ENCODE peak calls at places on chromosomes 1 and 21, in seven cellular contexts. Z is OCI-LY7, Y is HCT116, X is neural progenitor cell, K is PC-3, W is SK-N-SH, B is GM23338. V is an unnamed sample.

GRCh38 chr1:153678519-153679336 is at the start of gene NPR1:
- DNase-seq in Z (no peak), Y (no peak), X (peak), K (no peak), W (peak), B (peak), V (peak)

GRCh38 chr1:29332204-29332603 is 95.9 kb downstream of the PTPRU start:
- DNase-seq in Z (peak), Y (peak), X (peak), K (peak), W (no peak), B (peak), V (peak)

GRCh38 chr1:102089791-102090190 is 93.1 kb upstream of the OLFM3 start:
- DNase-seq in Z (no peak), Y (no peak), X (no peak), K (no peak), W (no peak), B (no peak), V (no peak)

GRCh38 chr1:67371681-67372080 is 58.5 kb downstream of the SERBP1 start:
- DNase-seq in Z (no peak), Y (no peak), X (no peak), K (no peak), W (no peak), B (no peak), V (peak)

GRCh38 chr1:3372317-3372716 is 82.1 kb upstream of the ARHGEF16 start:
- DNase-seq in Z (no peak), Y (no peak), X (no peak), K (no peak), W (no peak), B (no peak), V (no peak)

GRCh38 chr1:16015960-16016901 is 1.6 kb downstream of the HSPB7 start:
- DNase-seq in Z (no peak), Y (no peak), X (no peak), K (no peak), W (no peak), B (peak), V (no peak)

GRCh38 chr1:201807958-201808632 is 20.9 kb upstream of the IPO9 start:
- DNase-seq in Z (no peak), Y (no peak), X (no peak), K (no peak), W (no peak), B (no peak), V (no peak)

GRCh38 chr1:222099746-222100145 is 357.9 kb upstream of the DUSP10 start:
- DNase-seq in Z (no peak), Y (no peak), X (no peak), K (no peak), W (no peak), B (no peak), V (no peak)

GRCh38 chr1:111745670-111746613 is 6.7 kb upstream of the INKA2 start:
- DNase-seq in Z (no peak), Y (no peak), X (no peak), K (no peak), W (no peak), B (no peak), V (no peak)

GRCh38 chr1:17575786-17576584 is 36.5 kb downstream of the ARHGEF10L start:
- DNase-seq in Z (no peak), Y (no peak), X (no peak), K (no peak), W (no peak), B (no peak), V (peak)

GRCh38 chr1:17577907-17578297 is 38.4 kb downstream of the ARHGEF10L start:
- DNase-seq in Z (no peak), Y (no peak), X (no peak), K (no peak), W (no peak), B (no peak), V (no peak)

GRCh38 chr1:17573518-17574041 is 34.1 kb downstream of the ARHGEF10L start:
- DNase-seq in Z (no peak), Y (no peak), X (peak), K (no peak), W (no peak), B (no peak), V (no peak)

GRCh38 chr1:17572264-17572985 is 32.9 kb downstream of the ARHGEF10L start:
- DNase-seq in Z (peak), Y (no peak), X (peak), K (no peak), W (no peak), B (peak), V (no peak)

DNA sequence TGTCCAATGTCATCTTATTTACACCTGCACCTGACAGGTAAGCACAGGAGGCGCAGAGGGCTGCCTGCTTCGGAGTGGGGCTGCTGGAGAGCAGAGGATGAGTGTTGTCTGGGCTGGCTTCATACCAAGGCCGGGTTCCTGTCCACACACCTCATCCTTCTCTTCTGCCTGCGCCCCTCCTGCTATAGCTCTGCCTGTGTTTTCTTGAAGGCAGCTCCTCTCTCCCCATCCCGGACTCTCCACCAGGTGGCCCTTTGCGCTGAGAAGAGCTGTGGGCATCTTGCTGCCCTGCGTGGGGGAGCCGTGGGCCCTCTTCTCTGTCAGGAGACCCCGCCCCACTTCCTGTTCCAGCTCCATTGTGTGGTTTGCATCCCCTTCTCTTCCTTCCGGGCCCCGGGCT is 35.0 kb downstream of the ARHGEF10L start:
- DNase-seq in Z (no peak), Y (no peak), X (peak), K (no peak), W (peak), B (peak), V (peak)
- TF ChIP-seq CTCF in Z (peak), Y (peak), X (peak), K (peak), W (no peak), B (peak), V (peak)

DNA sequence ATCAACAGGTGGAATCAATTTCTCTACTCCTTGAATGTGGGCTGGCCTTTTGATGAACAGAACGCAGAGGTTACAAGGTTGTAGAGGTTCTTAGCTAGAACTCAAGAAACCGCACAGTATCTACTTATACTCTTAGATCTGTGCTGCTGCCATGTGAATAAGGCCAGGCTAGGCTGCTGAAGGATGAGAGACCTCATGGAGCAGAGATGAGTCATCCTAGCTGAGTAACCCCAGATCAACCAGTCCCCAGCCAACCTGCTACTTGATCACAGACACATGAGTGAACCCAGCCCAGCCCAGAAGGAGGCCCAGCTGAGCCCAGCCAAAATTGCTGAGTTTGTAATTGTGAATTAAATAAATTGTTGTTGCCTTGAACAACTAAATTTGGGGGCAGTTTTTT is 35.3 kb upstream of the BCAR3 start:
- DNase-seq in Z (no peak), Y (no peak), X (no peak), K (peak), W (no peak), B (no peak), V (no peak)
- TF ChIP-seq EZH2phosphoT487 in Z (no peak), Y (no peak), X (no peak), K (no peak), W (no peak), B (no peak), V (no peak)

GRCh38 chr1:9576903-9577302 is 11.8 kb upstream of the TMEM201 start:
- DNase-seq in Z (no peak), Y (no peak), X (no peak), K (peak), W (no peak), B (no peak), V (no peak)
- TF ChIP-seq CTCF in Z (peak), Y (no peak), X (peak), K (peak), W (no peak), B (peak), V (no peak)

DNA sequence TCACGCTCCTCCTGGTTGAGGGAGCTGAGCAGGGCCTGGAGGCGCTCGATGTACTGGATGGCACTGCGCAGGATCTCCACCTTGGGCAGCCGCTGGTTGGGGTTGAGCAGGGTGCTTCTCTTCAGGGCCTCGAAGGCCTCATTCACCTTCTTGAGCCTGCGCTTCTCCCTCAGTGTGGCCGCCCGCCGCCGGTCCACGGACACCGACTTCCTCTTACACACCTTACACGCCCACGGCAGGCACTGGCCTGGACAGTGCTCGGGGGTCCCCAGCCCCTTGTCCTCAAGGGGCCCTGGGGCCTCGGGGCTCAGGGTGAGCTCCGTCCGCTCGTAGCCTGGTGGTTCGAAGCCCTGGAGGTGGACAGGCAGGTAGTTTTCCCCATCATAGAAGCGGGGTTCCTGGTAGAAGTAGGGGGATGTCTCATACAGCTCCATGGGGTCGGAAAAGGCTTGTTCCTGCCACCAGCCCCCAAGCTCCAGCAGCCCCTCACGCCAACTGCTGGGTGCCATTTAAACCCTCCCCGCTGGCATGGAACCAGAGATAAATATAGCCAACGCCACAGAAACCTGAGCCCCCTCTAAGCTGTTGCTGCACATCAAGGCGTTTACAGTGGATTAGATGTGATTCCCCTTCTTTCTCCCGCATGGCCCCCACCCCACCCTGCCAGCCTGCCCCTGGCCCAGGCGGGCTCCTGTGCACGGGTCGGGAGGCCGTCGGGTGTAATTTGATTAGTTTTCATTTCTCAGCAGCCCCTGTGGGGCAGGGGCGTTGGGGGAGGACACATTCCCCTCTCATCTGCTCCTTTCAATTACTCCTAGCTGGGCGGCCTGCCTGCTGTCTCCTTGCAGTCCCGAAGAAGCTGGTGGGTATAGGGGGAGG is at the start of gene MYOG:
- DNase-seq in Z (no peak), Y (no peak), X (peak), K (no peak), W (no peak), B (no peak), V (no peak)
- TF ChIP-seq EZH2phosphoT487 in Z (no peak), Y (no peak), X (no peak), K (no peak), W (no peak), B (no peak), V (no peak)

DNA sequence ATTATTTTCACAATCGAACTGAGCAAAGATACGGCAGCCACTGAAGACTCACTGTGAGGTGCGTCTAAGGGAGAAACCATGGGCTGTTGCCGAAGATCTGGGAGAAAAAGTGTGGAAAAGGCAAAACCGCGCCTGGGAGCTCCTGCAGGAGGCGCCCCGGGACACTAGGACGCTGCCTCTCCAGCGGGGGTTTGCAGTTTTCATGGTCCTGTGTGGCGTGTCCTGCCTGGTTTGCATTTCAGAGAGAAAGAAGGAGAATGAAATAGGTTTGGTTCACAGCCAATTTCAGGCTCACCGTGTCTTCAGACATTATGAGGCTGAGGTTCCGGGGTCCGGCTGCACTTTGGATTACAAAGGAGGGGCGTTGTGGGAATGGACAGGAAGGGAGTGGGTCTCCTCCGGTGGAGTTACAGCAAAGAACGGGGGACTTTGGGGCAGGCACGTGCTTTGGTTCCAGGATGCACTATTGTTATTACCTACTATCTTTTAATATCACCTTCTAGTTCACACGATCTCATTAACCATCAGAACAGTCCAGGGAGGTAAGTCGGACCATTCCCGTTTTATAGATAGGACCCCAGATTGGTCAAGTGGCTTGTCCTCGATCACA is 179.8 kb downstream of the DYRK1A start:
- DNase-seq in Z (no peak), Y (no peak), X (no peak), K (no peak), W (no peak), B (no peak), V (no peak)
- TF ChIP-seq CTCF in Z (no peak), Y (no peak), X (no peak), K (peak), W (no peak), B (peak), V (no peak)

GRCh38 chr1:26848499-26848898 is 14.4 kb upstream of the SFN start:
- DNase-seq in Z (no peak), Y (no peak), X (no peak), K (no peak), W (no peak), B (no peak), V (no peak)
- TF ChIP-seq EZH2phosphoT487 in Z (no peak), Y (no peak), X (no peak), K (no peak), W (no peak), B (no peak), V (no peak)

V was measured in hepatocyte.